ENCODE peak calls at places on chromosomes 5 and 9, in nine cellular contexts. X, Z, U, O, P, E, T, W and J are unnamed samples.

GRCh38 chr5:177303925-177304391 is 359 bp downstream of the PRELID1 start:
- DNase-seq in X (no peak), Z (peak; percentile 55), U (no peak), O (no peak), P (no peak), E (no peak), T (peak; percentile 33), W (no peak), J (no peak)

GRCh38 chr5:172713809-172714490 is 57.0 kb downstream of the DUSP1 start:
- DNase-seq in X (no peak), Z (no peak), U (no peak), O (no peak), P (no peak), E (no peak), T (no peak), W (no peak), J (no peak)

GRCh38 chr5:151155777-151156731 is 1.5 kb downstream of the ANXA6 start:
- DNase-seq in X (no peak), Z (no peak), U (no peak), O (no peak), P (no peak), E (no peak), T (peak; percentile 86), W (peak; percentile 62), J (peak; percentile 29)

GRCh38 chr9:120480707-120481106 is 99.3 kb downstream of the CDK5RAP2 start:
- DNase-seq in X (no peak), Z (no peak), U (no peak), O (no peak), P (no peak), E (no peak), T (peak; percentile 69), W (peak; percentile 7), J (no peak)

GRCh38 chr5:119409235-119409815 is 43.0 kb upstream of the HSD17B4 start:
- DNase-seq in X (no peak), Z (no peak), U (no peak), O (no peak), P (no peak), E (no peak), T (no peak), W (no peak), J (no peak)

GRCh38 chr9:99019523-99020331 is 76.0 kb downstream of the COL15A1 start:
- DNase-seq in X (no peak), Z (no peak), U (peak; percentile 94), O (no peak), P (no peak), E (no peak), T (peak; percentile 91), W (peak; percentile 99), J (peak; percentile 94)

GRCh38 chr5:159021360-159022177 is 78.1 kb downstream of the EBF1 start:
- DNase-seq in X (no peak), Z (no peak), U (no peak), O (no peak), P (no peak), E (no peak), T (peak; percentile 72), W (peak; percentile 96), J (no peak)

GRCh38 chr9:136806067-136806466 is 1.7 kb upstream of the RABL6 start:
- DNase-seq in X (no peak), Z (no peak), U (no peak), O (no peak), P (no peak), E (no peak), T (no peak), W (no peak), J (no peak)

GRCh38 chr5:42745426-42745825 is 11.2 kb upstream of the CCDC152 start:
- DNase-seq in X (peak; percentile 23), Z (peak; percentile 23), U (no peak), O (no peak), P (no peak), E (peak; percentile 13), T (peak; percentile 12), W (peak; percentile 3), J (no peak)

DNA sequence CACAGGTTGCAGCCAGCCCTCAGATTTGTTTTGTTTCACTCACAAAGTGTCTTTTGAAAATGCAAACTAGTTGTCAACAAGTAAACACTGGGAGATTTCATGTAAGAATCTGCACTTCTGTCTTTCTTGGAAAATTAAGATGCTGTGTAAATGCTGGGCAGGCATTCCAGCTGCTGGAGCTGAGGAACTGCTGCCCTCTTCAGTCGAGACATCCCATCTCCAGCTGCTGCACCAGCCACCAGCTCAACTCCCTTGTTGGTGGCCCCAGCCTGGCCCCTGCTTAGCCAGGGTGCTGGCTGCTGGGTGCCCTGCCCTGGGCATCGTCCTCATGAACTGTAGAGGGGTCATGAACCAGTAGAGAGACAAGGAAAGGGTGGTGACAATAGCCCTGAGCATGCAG is 33.1 kb upstream of the AFAP1L1 start:
- DNase-seq in X (no peak), Z (no peak), U (no peak), O (no peak), P (no peak), E (no peak), T (peak; percentile 33), W (peak; percentile 21), J (no peak)
- TF ChIP-seq CTCF in X (no peak), Z (peak; percentile 43), U (peak; percentile 18), O (no peak), P (no peak), E (no peak), T (peak; percentile 26), W (peak; percentile 41), J (peak; percentile 45)

GRCh38 chr9:33148367-33149019 is 18.6 kb downstream of the B4GALT1 start:
- DNase-seq in X (no peak), Z (no peak), U (no peak), O (no peak), P (no peak), E (no peak), T (no peak), W (no peak), J (no peak)

GRCh38 chr9:33153001-33153400 is 14.1 kb downstream of the B4GALT1 start:
- DNase-seq in X (no peak), Z (no peak), U (no peak), O (no peak), P (no peak), E (no peak), T (no peak), W (no peak), J (no peak)

GRCh38 chr9:33151601-33152000 is 15.5 kb downstream of the B4GALT1 start:
- DNase-seq in X (no peak), Z (no peak), U (no peak), O (no peak), P (no peak), E (no peak), T (no peak), W (no peak), J (no peak)

GRCh38 chr9:33153666-33154065 is 13.5 kb downstream of the B4GALT1 start:
- DNase-seq in X (no peak), Z (no peak), U (no peak), O (no peak), P (no peak), E (no peak), T (no peak), W (no peak), J (no peak)

GRCh38 chr9:33151007-33151557 is 16.1 kb downstream of the B4GALT1 start:
- DNase-seq in X (peak; percentile 65), Z (no peak), U (peak; percentile 90), O (no peak), P (no peak), E (no peak), T (peak; percentile 95), W (peak; percentile 98), J (peak; percentile 93)
- H3K4me3 ChIP-seq in X (no peak overlapping the region), Z (no peak overlapping the region), U (peak overlapping the region; percentile 35), O (peak overlapping the region; percentile 29), P (no peak overlapping the region), E (no peak overlapping the region), T (peak overlapping the region; percentile 18), W (peak overlapping the region; percentile 16), J (no peak overlapping the region)

DNA sequence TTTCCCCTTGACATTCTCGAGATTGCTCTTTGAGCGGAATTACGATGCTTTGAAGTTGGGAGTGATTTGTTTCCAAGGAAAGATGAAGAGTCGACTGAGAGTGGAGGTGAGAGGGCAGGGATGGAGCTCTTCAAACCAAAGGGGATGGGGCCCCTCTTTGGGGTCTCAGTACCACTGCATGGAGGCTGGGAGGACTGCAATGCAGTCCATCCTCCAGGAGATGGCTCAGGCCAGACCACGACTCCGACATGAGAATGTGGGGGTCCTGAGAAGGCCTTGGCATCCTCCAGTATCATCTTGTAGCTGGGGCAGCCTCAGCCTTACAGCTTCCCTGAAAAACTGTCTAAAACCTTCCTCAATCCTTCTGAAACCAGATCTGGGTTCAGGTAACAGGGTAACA is 51.1 kb upstream of the CDKN2AIPNL start:
- DNase-seq in X (no peak), Z (peak; percentile 5), U (no peak), O (no peak), P (no peak), E (no peak), T (no peak), W (no peak), J (no peak)
- TF ChIP-seq CTCF in X (no peak), Z (no peak), U (no peak), O (no peak), P (no peak), E (no peak), T (no peak), W (no peak), J (no peak)

DNA sequence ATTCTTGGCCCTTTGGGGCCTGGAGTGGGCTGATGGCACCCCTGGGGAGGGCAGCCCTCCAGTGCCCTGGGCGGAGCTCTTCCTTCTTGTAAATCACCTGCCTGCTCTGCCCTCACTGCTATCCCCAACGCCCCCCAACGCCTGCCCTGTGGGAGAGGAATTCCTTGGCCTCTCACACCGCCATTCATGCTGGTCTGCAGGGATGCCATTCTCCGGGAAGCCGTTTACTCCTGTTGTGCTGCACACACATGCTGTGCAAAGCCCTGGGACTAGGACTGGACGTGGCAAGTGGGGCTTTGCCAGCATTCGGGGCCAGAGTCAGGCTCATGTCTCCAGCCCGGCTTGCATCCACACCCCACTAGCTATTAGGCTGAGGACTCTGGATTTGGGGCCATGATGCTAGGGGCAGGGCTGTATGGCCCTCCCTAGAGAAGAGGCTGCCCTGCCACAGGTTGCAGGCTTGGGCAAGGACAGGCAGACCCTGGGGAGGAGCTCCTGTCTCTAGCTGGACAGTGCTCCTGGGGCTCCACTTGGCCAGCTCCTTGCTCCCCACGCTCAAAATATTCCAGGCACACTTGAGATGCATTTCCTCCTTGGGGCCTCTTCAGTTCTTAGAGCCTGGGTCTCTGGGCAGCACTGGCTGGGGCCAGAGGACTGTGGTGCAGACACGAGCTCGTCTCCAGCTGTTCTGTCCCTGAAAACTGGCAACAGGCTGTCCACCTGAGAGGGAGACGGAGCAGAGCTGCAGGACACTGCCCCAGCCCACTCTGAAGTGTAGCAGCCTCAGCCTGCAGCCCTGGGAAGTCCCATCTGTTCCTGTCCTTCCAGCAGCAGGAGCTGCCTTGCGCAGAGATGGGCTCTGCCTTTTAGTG is 226.9 kb downstream of the CACNA1B start:
- DNase-seq in X (no peak), Z (no peak), U (no peak), O (no peak), P (peak; percentile 25), E (no peak), T (no peak), W (no peak), J (no peak)
- H3K4me3 ChIP-seq in X (no peak overlapping the region), Z (no peak overlapping the region), U (no peak overlapping the region), O (no peak overlapping the region), P (no peak overlapping the region), E (no peak overlapping the region), T (no peak overlapping the region), W (no peak overlapping the region), J (no peak overlapping the region)